ENCODE peak calls at places on chromosome 15, in nine cellular contexts. One of them, this sample, is unnamed.

GRCh38 chr15:57496946-57497944 is 94.5 kb upstream of the MYZAP start:
- DNase-seq in GM03348: no peak
- DNase-seq in neural progenitor cell: no peak
- DNase-seq in activated naive CD4-positive, alpha-beta T cell treated with anti-CD3 and anti-CD28 coated beads, Interleukin-2, amount 50 U/mL, for 72 hours: no peak
- DNase-seq in activated CD8-positive, alpha-beta memory T cell treated with anti-CD3 and anti-CD28 coated beads for 24 hours: no peak
- DNase-seq in HT1080: no peak
- DNase-seq in coronary artery: no peak
- DNase-seq in NCI-H1092: peak; percentile 89
- DNase-seq in activated T-cell treated with anti-CD3 and anti-CD28 coated beads for 48 hours: no peak
- DNase-seq in this sample: no peak

GRCh38 chr15:70400766-70401541 is 303.2 kb upstream of the TLE3 start:
- DNase-seq in GM03348: no peak
- DNase-seq in neural progenitor cell: no peak
- DNase-seq in activated naive CD4-positive, alpha-beta T cell treated with anti-CD3 and anti-CD28 coated beads, Interleukin-2, amount 50 U/mL, for 72 hours: no peak
- DNase-seq in activated CD8-positive, alpha-beta memory T cell treated with anti-CD3 and anti-CD28 coated beads for 24 hours: no peak
- DNase-seq in HT1080: no peak
- DNase-seq in coronary artery: no peak
- DNase-seq in NCI-H1092: no peak
- DNase-seq in activated T-cell treated with anti-CD3 and anti-CD28 coated beads for 48 hours: no peak
- DNase-seq in this sample: no peak

GRCh38 chr15:90463381-90463780 is 66.3 kb upstream of the CRTC3 start:
- DNase-seq in GM03348: peak; percentile 72
- DNase-seq in neural progenitor cell: no peak
- DNase-seq in activated naive CD4-positive, alpha-beta T cell treated with anti-CD3 and anti-CD28 coated beads, Interleukin-2, amount 50 U/mL, for 72 hours: no peak
- DNase-seq in activated CD8-positive, alpha-beta memory T cell treated with anti-CD3 and anti-CD28 coated beads for 24 hours: no peak
- DNase-seq in HT1080: peak; percentile 88
- DNase-seq in coronary artery: no peak
- DNase-seq in NCI-H1092: no peak
- DNase-seq in activated T-cell treated with anti-CD3 and anti-CD28 coated beads for 48 hours: no peak
- DNase-seq in this sample: no peak

GRCh38 chr15:50280271-50280670 is 14.7 kb upstream of the HDC start:
- DNase-seq in GM03348: no peak
- DNase-seq in neural progenitor cell: no peak
- DNase-seq in activated naive CD4-positive, alpha-beta T cell treated with anti-CD3 and anti-CD28 coated beads, Interleukin-2, amount 50 U/mL, for 72 hours: no peak
- DNase-seq in activated CD8-positive, alpha-beta memory T cell treated with anti-CD3 and anti-CD28 coated beads for 24 hours: no peak
- DNase-seq in HT1080: peak; percentile 38
- DNase-seq in coronary artery: no peak
- DNase-seq in NCI-H1092: no peak
- DNase-seq in activated T-cell treated with anti-CD3 and anti-CD28 coated beads for 48 hours: no peak
- DNase-seq in this sample: no peak

GRCh38 chr15:31366169-31366734 is 39.6 kb downstream of the KLF13 start:
- DNase-seq in GM03348: peak; percentile 24
- DNase-seq in neural progenitor cell: no peak
- DNase-seq in activated naive CD4-positive, alpha-beta T cell treated with anti-CD3 and anti-CD28 coated beads, Interleukin-2, amount 50 U/mL, for 72 hours: no peak
- DNase-seq in activated CD8-positive, alpha-beta memory T cell treated with anti-CD3 and anti-CD28 coated beads for 24 hours: peak; percentile 78
- DNase-seq in HT1080: no peak
- DNase-seq in coronary artery: no peak
- DNase-seq in NCI-H1092: no peak
- DNase-seq in activated T-cell treated with anti-CD3 and anti-CD28 coated beads for 48 hours: no peak
- DNase-seq in this sample: no peak

GRCh38 chr15:60476713-60477112 is 2.2 kb downstream of the ICE2 start:
- DNase-seq in GM03348: peak; percentile 51
- DNase-seq in neural progenitor cell: peak; percentile 8
- DNase-seq in activated naive CD4-positive, alpha-beta T cell treated with anti-CD3 and anti-CD28 coated beads, Interleukin-2, amount 50 U/mL, for 72 hours: no peak
- DNase-seq in activated CD8-positive, alpha-beta memory T cell treated with anti-CD3 and anti-CD28 coated beads for 24 hours: no peak
- DNase-seq in HT1080: no peak
- DNase-seq in coronary artery: no peak
- DNase-seq in NCI-H1092: no peak
- DNase-seq in activated T-cell treated with anti-CD3 and anti-CD28 coated beads for 48 hours: no peak
- DNase-seq in this sample: no peak

GRCh38 chr15:75067123-75067854 is 43.9 kb downstream of the PPCDC start:
- DNase-seq in GM03348: no peak
- DNase-seq in neural progenitor cell: no peak
- DNase-seq in activated naive CD4-positive, alpha-beta T cell treated with anti-CD3 and anti-CD28 coated beads, Interleukin-2, amount 50 U/mL, for 72 hours: peak; percentile 66
- DNase-seq in activated CD8-positive, alpha-beta memory T cell treated with anti-CD3 and anti-CD28 coated beads for 24 hours: peak; percentile 65
- DNase-seq in HT1080: peak; percentile 92
- DNase-seq in coronary artery: peak; percentile 24
- DNase-seq in NCI-H1092: no peak
- DNase-seq in activated T-cell treated with anti-CD3 and anti-CD28 coated beads for 48 hours: no peak
- DNase-seq in this sample: no peak

GRCh38 chr15:58465866-58466517 is 34.2 kb downstream of the LIPC start:
- DNase-seq in GM03348: peak; percentile 47
- DNase-seq in neural progenitor cell: no peak
- DNase-seq in activated naive CD4-positive, alpha-beta T cell treated with anti-CD3 and anti-CD28 coated beads, Interleukin-2, amount 50 U/mL, for 72 hours: no peak
- DNase-seq in activated CD8-positive, alpha-beta memory T cell treated with anti-CD3 and anti-CD28 coated beads for 24 hours: no peak
- DNase-seq in HT1080: no peak
- DNase-seq in coronary artery: no peak
- DNase-seq in NCI-H1092: no peak
- DNase-seq in activated T-cell treated with anti-CD3 and anti-CD28 coated beads for 48 hours: no peak
- DNase-seq in this sample: no peak

GRCh38 chr15:43423793-43424192 is 52.9 kb downstream of the TUBGCP4 start:
- DNase-seq in GM03348: no peak
- DNase-seq in neural progenitor cell: no peak
- DNase-seq in activated naive CD4-positive, alpha-beta T cell treated with anti-CD3 and anti-CD28 coated beads, Interleukin-2, amount 50 U/mL, for 72 hours: no peak
- DNase-seq in activated CD8-positive, alpha-beta memory T cell treated with anti-CD3 and anti-CD28 coated beads for 24 hours: no peak
- DNase-seq in HT1080: peak; percentile 61
- DNase-seq in coronary artery: no peak
- DNase-seq in NCI-H1092: no peak
- DNase-seq in activated T-cell treated with anti-CD3 and anti-CD28 coated beads for 48 hours: no peak
- DNase-seq in this sample: no peak

GRCh38 chr15:90351479-90352108 is 490 bp upstream of the ZNF774 start:
- DNase-seq in GM03348: peak; percentile 18
- DNase-seq in neural progenitor cell: no peak
- DNase-seq in activated naive CD4-positive, alpha-beta T cell treated with anti-CD3 and anti-CD28 coated beads, Interleukin-2, amount 50 U/mL, for 72 hours: no peak
- DNase-seq in activated CD8-positive, alpha-beta memory T cell treated with anti-CD3 and anti-CD28 coated beads for 24 hours: peak; percentile 59
- DNase-seq in HT1080: no peak
- DNase-seq in coronary artery: no peak
- DNase-seq in NCI-H1092: peak; percentile 24
- DNase-seq in activated T-cell treated with anti-CD3 and anti-CD28 coated beads for 48 hours: no peak
- DNase-seq in this sample: no peak

GRCh38 chr15:66842710-66843441 is 140.8 kb downstream of the SMAD6 start:
- DNase-seq in GM03348: peak; percentile 83
- DNase-seq in neural progenitor cell: peak; percentile 50
- DNase-seq in activated naive CD4-positive, alpha-beta T cell treated with anti-CD3 and anti-CD28 coated beads, Interleukin-2, amount 50 U/mL, for 72 hours: no peak
- DNase-seq in activated CD8-positive, alpha-beta memory T cell treated with anti-CD3 and anti-CD28 coated beads for 24 hours: no peak
- DNase-seq in HT1080: peak; percentile 26
- DNase-seq in coronary artery: peak; percentile 89
- DNase-seq in NCI-H1092: no peak
- DNase-seq in activated T-cell treated with anti-CD3 and anti-CD28 coated beads for 48 hours: no peak
- DNase-seq in this sample: no peak

GRCh38 chr15:35437157-35437556 is 108.8 kb downstream of the DPH6 start:
- DNase-seq in GM03348: peak; percentile 31
- DNase-seq in neural progenitor cell: peak; percentile 7
- DNase-seq in activated naive CD4-positive, alpha-beta T cell treated with anti-CD3 and anti-CD28 coated beads, Interleukin-2, amount 50 U/mL, for 72 hours: no peak
- DNase-seq in activated CD8-positive, alpha-beta memory T cell treated with anti-CD3 and anti-CD28 coated beads for 24 hours: no peak
- DNase-seq in HT1080: peak; percentile 1
- DNase-seq in coronary artery: no peak
- DNase-seq in NCI-H1092: no peak
- DNase-seq in activated T-cell treated with anti-CD3 and anti-CD28 coated beads for 48 hours: no peak
- DNase-seq in this sample: peak; percentile 6

GRCh38 chr15:32717290-32718081 is at the start of gene GREM1:
- DNase-seq in GM03348: peak; percentile 94
- DNase-seq in neural progenitor cell: peak; percentile 90
- DNase-seq in activated naive CD4-positive, alpha-beta T cell treated with anti-CD3 and anti-CD28 coated beads, Interleukin-2, amount 50 U/mL, for 72 hours: no peak
- DNase-seq in activated CD8-positive, alpha-beta memory T cell treated with anti-CD3 and anti-CD28 coated beads for 24 hours: no peak
- DNase-seq in HT1080: no peak
- DNase-seq in coronary artery: no peak
- DNase-seq in NCI-H1092: no peak
- DNase-seq in activated T-cell treated with anti-CD3 and anti-CD28 coated beads for 48 hours: no peak
- DNase-seq in this sample: no peak

GRCh38 chr15:50774450-50774849 is 8.9 kb upstream of the SPPL2A start:
- DNase-seq in GM03348: no peak
- DNase-seq in neural progenitor cell: no peak
- DNase-seq in activated naive CD4-positive, alpha-beta T cell treated with anti-CD3 and anti-CD28 coated beads, Interleukin-2, amount 50 U/mL, for 72 hours: no peak
- DNase-seq in activated CD8-positive, alpha-beta memory T cell treated with anti-CD3 and anti-CD28 coated beads for 24 hours: peak; percentile 40
- DNase-seq in HT1080: no peak
- DNase-seq in coronary artery: no peak
- DNase-seq in NCI-H1092: no peak
- DNase-seq in activated T-cell treated with anti-CD3 and anti-CD28 coated beads for 48 hours: no peak
- DNase-seq in this sample: no peak

GRCh38 chr15:73317651-73318462 is 50.9 kb downstream of the HCN4 start:
- DNase-seq in GM03348: no peak
- DNase-seq in neural progenitor cell: no peak
- DNase-seq in activated naive CD4-positive, alpha-beta T cell treated with anti-CD3 and anti-CD28 coated beads, Interleukin-2, amount 50 U/mL, for 72 hours: peak; percentile 16
- DNase-seq in activated CD8-positive, alpha-beta memory T cell treated with anti-CD3 and anti-CD28 coated beads for 24 hours: no peak
- DNase-seq in HT1080: no peak
- DNase-seq in coronary artery: peak; percentile 60
- DNase-seq in NCI-H1092: no peak
- DNase-seq in activated T-cell treated with anti-CD3 and anti-CD28 coated beads for 48 hours: no peak
- DNase-seq in this sample: no peak

GRCh38 chr15:65569728-65570127 is 39.5 kb downstream of the HACD3 start:
- DNase-seq in GM03348: no peak
- DNase-seq in neural progenitor cell: no peak
- DNase-seq in activated naive CD4-positive, alpha-beta T cell treated with anti-CD3 and anti-CD28 coated beads, Interleukin-2, amount 50 U/mL, for 72 hours: no peak
- DNase-seq in activated CD8-positive, alpha-beta memory T cell treated with anti-CD3 and anti-CD28 coated beads for 24 hours: no peak
- DNase-seq in HT1080: no peak
- DNase-seq in coronary artery: no peak
- DNase-seq in NCI-H1092: no peak
- DNase-seq in activated T-cell treated with anti-CD3 and anti-CD28 coated beads for 48 hours: no peak
- DNase-seq in this sample: no peak

GRCh38 chr15:78461171-78461881 is 23.3 kb downstream of the IREB2 start:
- DNase-seq in GM03348: no peak
- DNase-seq in neural progenitor cell: no peak
- DNase-seq in activated naive CD4-positive, alpha-beta T cell treated with anti-CD3 and anti-CD28 coated beads, Interleukin-2, amount 50 U/mL, for 72 hours: no peak
- DNase-seq in activated CD8-positive, alpha-beta memory T cell treated with anti-CD3 and anti-CD28 coated beads for 24 hours: no peak
- DNase-seq in HT1080: no peak
- DNase-seq in coronary artery: no peak
- DNase-seq in NCI-H1092: no peak
- DNase-seq in activated T-cell treated with anti-CD3 and anti-CD28 coated beads for 48 hours: no peak
- DNase-seq in this sample: no peak

GRCh38 chr15:23372284-23372683 is 17.7 kb downstream of the GOLGA8S start:
- DNase-seq in GM03348: no peak
- DNase-seq in neural progenitor cell: no peak
- DNase-seq in activated naive CD4-positive, alpha-beta T cell treated with anti-CD3 and anti-CD28 coated beads, Interleukin-2, amount 50 U/mL, for 72 hours: no peak
- DNase-seq in activated CD8-positive, alpha-beta memory T cell treated with anti-CD3 and anti-CD28 coated beads for 24 hours: no peak
- DNase-seq in HT1080: peak; percentile 57
- DNase-seq in coronary artery: no peak
- DNase-seq in NCI-H1092: no peak
- DNase-seq in activated T-cell treated with anti-CD3 and anti-CD28 coated beads for 48 hours: no peak
- DNase-seq in this sample: no peak

GRCh38 chr15:81809543-81809942 is 236.3 kb downstream of the MEX3B start:
- DNase-seq in GM03348: no peak
- DNase-seq in neural progenitor cell: peak; percentile 51
- DNase-seq in activated naive CD4-positive, alpha-beta T cell treated with anti-CD3 and anti-CD28 coated beads, Interleukin-2, amount 50 U/mL, for 72 hours: no peak
- DNase-seq in activated CD8-positive, alpha-beta memory T cell treated with anti-CD3 and anti-CD28 coated beads for 24 hours: no peak
- DNase-seq in HT1080: peak; percentile 66
- DNase-seq in coronary artery: no peak
- DNase-seq in NCI-H1092: peak; percentile 32
- DNase-seq in activated T-cell treated with anti-CD3 and anti-CD28 coated beads for 48 hours: no peak
- DNase-seq in this sample: no peak

GRCh38 chr15:91422704-91423254 is 322.7 kb downstream of the SV2B start:
- DNase-seq in GM03348: no peak
- DNase-seq in neural progenitor cell: no peak
- DNase-seq in activated naive CD4-positive, alpha-beta T cell treated with anti-CD3 and anti-CD28 coated beads, Interleukin-2, amount 50 U/mL, for 72 hours: no peak
- DNase-seq in activated CD8-positive, alpha-beta memory T cell treated with anti-CD3 and anti-CD28 coated beads for 24 hours: no peak
- DNase-seq in HT1080: no peak
- DNase-seq in coronary artery: no peak
- DNase-seq in NCI-H1092: no peak
- DNase-seq in activated T-cell treated with anti-CD3 and anti-CD28 coated beads for 48 hours: no peak
- DNase-seq in this sample: no peak

This sample was measured in HFF-Myc.